ENCODE peak calls at places on chromosome 1, in four cellular contexts. H is fibroblast of mammary gland, A is BJ, M is fibroblast of lung. U is an unnamed sample.

GRCh38 chr1:204446413-204447111 is 34.9 kb upstream of the PPP1R15B start:
- DNase-seq in H (peak), A (no peak), M (peak), U (no peak)

GRCh38 chr1:224520808-224521207 is 86.2 kb upstream of the WDR26 start:
- DNase-seq in M (no peak), A (no peak), H (no peak), U (no peak)

GRCh38 chr1:159960721-159961381 is 6.8 kb upstream of the SLAMF9 start:
- DNase-seq in M (peak), H (peak), A (peak), U (peak)

GRCh38 chr1:225602590-225603206 is 50.2 kb downstream of the ENAH start:
- DNase-seq in H (no peak), A (no peak), M (no peak), U (no peak)

GRCh38 chr1:183975651-183976050 is 61.9 kb downstream of the COLGALT2 start:
- DNase-seq in M (no peak), A (no peak), H (no peak), U (no peak)

GRCh38 chr1:37473431-37474050 is 839 bp upstream of the ZC3H12A start:
- DNase-seq in A (no peak), H (no peak), M (no peak), U (no peak)

GRCh38 chr1:27355683-27356082 is 11.1 kb downstream of the MAP3K6 start:
- DNase-seq in A (no peak), H (no peak), M (no peak), U (no peak)

GRCh38 chr1:25030674-25031589 is 100.9 kb upstream of the RUNX3 start:
- DNase-seq in A (no peak), H (peak), M (no peak), U (no peak)

GRCh38 chr1:147892731-147893214 is 9.8 kb upstream of the GJA8 start:
- DNase-seq in A (no peak), M (peak), H (peak), U (peak)

GRCh38 chr1:196685506-196685905 is 33.7 kb downstream of the CFH start:
- DNase-seq in M (no peak), H (peak), A (no peak), U (no peak)

GRCh38 chr1:19081218-19081893 is 124.9 kb upstream of the IFFO2 start:
- DNase-seq in M (peak), H (peak), A (no peak), U (no peak)

GRCh38 chr1:212583643-212584042 is 24.9 kb upstream of the ATF3 start:
- DNase-seq in A (no peak), H (no peak), M (no peak), U (no peak)

GRCh38 chr1:97820470-97821188 is 100.2 kb downstream of the DPYD start:
- DNase-seq in H (peak), M (peak), A (no peak), U (no peak)

GRCh38 chr1:8133190-8133589 is 107.1 kb upstream of the ERRFI1 start:
- DNase-seq in M (no peak), A (no peak), H (no peak), U (no peak)

GRCh38 chr1:67685558-67686271 is 714 bp downstream of the GADD45A start:
- DNase-seq in H (peak), M (no peak), A (no peak), U (no peak)

GRCh38 chr1:6137758-6138157 is 42.4 kb downstream of the CHD5 start:
- DNase-seq in M (no peak), H (no peak), A (no peak), U (no peak)

GRCh38 chr1:76176020-76176419 is 101.5 kb downstream of the ST6GALNAC3 start:
- DNase-seq in M (no peak), A (no peak), H (no peak), U (no peak)

GRCh38 chr1:206682111-206682510 is 2.6 kb upstream of the MAPKAPK2 start:
- DNase-seq in H (peak), M (no peak), A (no peak), U (no peak)

GRCh38 chr1:204480515-204480914 is 14.1 kb downstream of the PIK3C2B start:
- DNase-seq in H (no peak), M (no peak), A (no peak), U (no peak)

GRCh38 chr1:41014871-41015270 is 6.7 kb downstream of the SLFNL1 start:
- DNase-seq in A (no peak), H (no peak), M (no peak), U (no peak)

GRCh38 chr1:18535391-18536210 is 54.9 kb downstream of the KLHDC7A start:
- DNase-seq in H (no peak), A (no peak), M (no peak), U (no peak)

GRCh38 chr1:77322061-77322900 is 40.5 kb downstream of the AK5 start:
- DNase-seq in A (peak), H (peak), M (peak), U (peak)

GRCh38 chr1:110211503-110212164 is 1.5 kb downstream of the KCNC4 start:
- DNase-seq in A (no peak), H (no peak), M (no peak), U (no peak)

GRCh38 chr1:204207136-204207616 is 6.6 kb downstream of the GOLT1A start:
- DNase-seq in H (peak), M (peak), A (no peak), U (no peak)

GRCh38 chr1:53698381-53698980 is 40.5 kb downstream of the GLIS1 start:
- DNase-seq in M (no peak), H (no peak), A (no peak), U (no peak)

GRCh38 chr1:244761279-244761678 is 74.2 kb upstream of the COX20 start:
- DNase-seq in H (no peak), A (no peak), M (no peak), U (no peak)

DNA sequence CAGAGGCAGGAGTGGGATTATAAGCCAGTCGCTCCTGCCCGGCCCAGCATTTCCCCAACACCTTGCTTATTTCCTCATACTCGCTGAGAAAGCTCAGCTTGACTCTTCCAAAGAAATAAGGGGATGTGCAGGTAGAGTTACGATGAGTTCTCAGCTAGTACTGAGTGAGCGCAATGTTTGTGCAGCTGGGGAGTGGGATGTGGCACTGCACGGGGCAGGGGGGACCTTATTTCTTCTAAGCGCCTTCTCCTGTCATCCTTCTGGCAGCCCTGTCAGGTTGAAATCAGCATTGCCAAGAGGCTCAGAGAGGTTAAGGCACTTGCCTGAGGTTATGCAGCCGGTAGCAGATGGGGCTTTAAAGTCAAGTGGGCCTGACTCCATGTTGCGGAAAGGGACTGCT is 705 bp downstream of the C1QB start:
- DNase-seq in A (no peak), M (no peak), H (no peak), U (no peak)
- H3K4me3 ChIP-seq in A (no peak), M (no peak), H (no peak), U (no peak)

GRCh38 chr1:26278835-26279597 is 870 bp upstream of the SH3BGRL3 start:
- DNase-seq in H (peak), M (peak), A (peak), U (no peak)

GRCh38 chr1:26279598-26280332 is at the start of gene SH3BGRL3:
- DNase-seq in A (peak), H (peak), M (peak), U (no peak)

GRCh38 chr1:26277261-26277661 is 2.6 kb upstream of the SH3BGRL3 start:
- DNase-seq in M (no peak), H (no peak), A (no peak), U (no peak)

GRCh38 chr1:26277719-26278118 is 2.2 kb upstream of the SH3BGRL3 start:
- DNase-seq in M (no peak), A (no peak), H (no peak), U (no peak)

GRCh38 chr1:26278303-26278702 is 1.6 kb upstream of the SH3BGRL3 start:
- DNase-seq in M (peak), A (peak), H (peak), U (peak)
- H3K4me3 ChIP-seq in M (no peak), A (no peak), H (no peak), U (no peak)

DNA sequence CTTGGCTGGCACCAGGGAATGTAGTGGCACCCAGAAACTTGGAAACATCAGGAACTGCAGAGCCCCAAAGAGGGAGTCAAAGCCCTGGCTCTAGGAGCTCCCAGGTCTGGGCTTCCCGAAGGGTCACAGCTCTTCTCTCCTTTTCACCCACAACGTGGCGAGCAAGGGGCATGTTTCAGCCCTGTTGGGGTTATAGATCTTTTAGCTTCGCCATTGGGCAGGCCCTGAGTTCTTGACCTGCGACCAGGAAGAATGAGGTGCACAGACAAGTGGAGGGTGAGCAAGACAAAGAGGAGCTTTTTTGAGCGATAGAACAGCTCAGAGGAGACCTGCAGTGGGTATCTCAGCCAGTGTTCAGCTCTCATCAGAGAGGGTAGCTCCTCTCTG is 23.6 kb upstream of the LRRC8C start:
- DNase-seq in M (no peak), A (no peak), H (no peak), U (no peak)
- H3K4me3 ChIP-seq in M (no peak), A (no peak), H (no peak), U (no peak)

GRCh38 chr1:81053826-81054225 is 746.9 kb upstream of the ADGRL2 start:
- DNase-seq in M (peak), H (no peak), A (no peak), U (no peak)
- H3K4me3 ChIP-seq in M (no peak), H (no peak), A (no peak), U (no peak)

GRCh38 chr1:46134660-46135331 is 2.4 kb upstream of the PIK3R3 start:
- DNase-seq in M (peak), A (no peak), H (peak), U (peak)

GRCh38 chr1:46133946-46134345 is 1.5 kb upstream of the PIK3R3 start:
- DNase-seq in M (no peak), H (no peak), A (no peak), U (no peak)

GRCh38 chr1:46133181-46133658 is 791 bp upstream of the PIK3R3 start:
- DNase-seq in M (no peak), A (no peak), H (no peak), U (no peak)

GRCh38 chr1:46136711-46137110 is 4.3 kb upstream of the PIK3R3 start:
- DNase-seq in A (no peak), H (no peak), M (no peak), U (no peak)

DNA sequence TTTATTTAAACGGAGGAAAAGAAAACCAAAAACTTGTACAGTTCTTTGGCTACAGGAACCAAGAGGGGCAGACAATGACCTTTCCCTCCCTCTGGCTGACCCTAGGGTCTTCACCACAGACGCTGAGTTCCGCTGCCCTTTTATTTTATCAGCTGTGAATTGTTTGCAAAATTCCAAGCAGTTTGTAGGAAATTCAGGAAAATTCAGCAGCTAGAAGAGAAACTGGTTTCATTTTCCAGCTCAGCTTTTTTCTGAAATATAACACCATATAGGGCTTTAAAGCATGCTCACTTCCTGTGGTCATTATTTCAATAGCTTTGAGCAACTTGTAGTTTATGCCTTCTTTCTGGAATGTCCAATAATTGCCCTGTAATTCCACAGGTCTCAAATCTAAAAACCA is 5.5 kb upstream of the PIK3R3 start:
- DNase-seq in A (no peak), M (peak), H (peak), U (peak)
- H3K4me3 ChIP-seq in A (peak), M (peak), H (peak), U (peak)

GRCh38 chr1:15155760-15156743 is 2.5 kb downstream of the TMEM51 start:
- DNase-seq in M (peak), H (no peak), A (no peak), U (no peak)
- H3K4me3 ChIP-seq in M (peak), H (no peak), A (no peak), U (no peak)

GRCh38 chr1:15748264-15748663 is 6.0 kb downstream of the TMEM82 start:
- DNase-seq in M (no peak), A (no peak), H (no peak), U (no peak)
- H3K4me3 ChIP-seq in M (no peak), A (no peak), H (no peak), U (no peak)

GRCh38 chr1:216580538-216581057 is 142.6 kb downstream of the ESRRG start:
- DNase-seq in H (no peak), A (no peak), M (no peak), U (no peak)
- H3K4me3 ChIP-seq in H (no peak), A (no peak), M (no peak), U (no peak)

GRCh38 chr1:30778979-30779293 is 21.4 kb upstream of the LAPTM5 start:
- DNase-seq in A (no peak), H (no peak), M (no peak), U (no peak)

GRCh38 chr1:30778156-30778978 is 20.8 kb upstream of the LAPTM5 start:
- DNase-seq in H (peak), M (peak), A (no peak), U (peak)

GRCh38 chr1:30781906-30782305 is 24.3 kb upstream of the LAPTM5 start:
- DNase-seq in H (no peak), M (no peak), A (no peak), U (no peak)

GRCh38 chr1:30779294-30780071 is 21.9 kb upstream of the LAPTM5 start:
- DNase-seq in M (peak), A (peak), H (peak), U (no peak)

DNA sequence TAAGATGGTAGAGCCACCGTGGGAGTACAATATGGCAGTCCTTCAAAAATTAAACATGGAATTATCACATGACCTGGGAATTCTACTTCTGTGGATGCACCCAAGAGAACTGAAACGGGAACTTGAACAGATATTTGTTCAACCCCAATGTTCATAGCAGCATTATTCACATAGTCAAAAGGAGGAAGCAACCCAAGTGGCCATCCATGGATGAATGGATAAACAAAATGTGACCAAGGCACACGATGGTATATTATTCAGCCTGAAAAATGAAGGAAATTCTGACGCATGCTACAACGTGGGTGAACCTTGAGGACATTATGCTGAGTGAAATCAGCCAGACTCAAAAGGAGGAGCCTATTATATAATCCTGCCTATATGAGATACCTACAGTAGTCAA is 22.8 kb upstream of the LAPTM5 start:
- DNase-seq in M (no peak), H (no peak), A (no peak), U (no peak)
- H3K4me3 ChIP-seq in M (no peak), H (no peak), A (no peak), U (no peak)

GRCh38 chr1:78560811-78561210 is 59.4 kb upstream of the IFI44L start:
- DNase-seq in H (peak), M (peak), A (no peak), U (no peak)
- H3K4me3 ChIP-seq in H (no peak), M (no peak), A (no peak), U (no peak)